ENCODE peak calls at places on chromosome 6, in nine cellular contexts. U is tibial nerve, T is neural crest cell, Z is endothelial cell, R is tibial artery, E is AG10803, W is fibroblast of the aortic adventitia, X is brain microvascular endothelial cell, J is BJ. S is an unnamed sample.

GRCh38 chr6:11368264-11368663 is 135.8 kb upstream of the NEDD9 start:
- DNase-seq in U (no peak), T (no peak), Z (no peak), R (no peak), E (no peak), W (no peak), X (no peak), J (no peak), S (no peak)

GRCh38 chr6:7505196-7505699 is 36.2 kb upstream of the DSP start:
- DNase-seq in U (no peak), T (no peak), Z (no peak), R (no peak), E (peak), W (peak), X (peak), J (peak), S (peak)

GRCh38 chr6:6771964-6772363 is 183.4 kb downstream of the LY86 start:
- DNase-seq in U (no peak), T (no peak), Z (no peak), R (no peak), E (no peak), W (no peak), X (no peak), J (no peak), S (no peak)

GRCh38 chr6:32709625-32710024 is 31.6 kb upstream of the HLA-DQA2 start:
- DNase-seq in U (no peak), T (no peak), Z (no peak), R (no peak), E (no peak), W (no peak), X (no peak), J (no peak), S (no peak)

GRCh38 chr6:21856096-21856825 is 262.7 kb downstream of the SOX4 start:
- DNase-seq in U (no peak), T (no peak), Z (no peak), R (no peak), E (peak), W (peak), X (peak), J (peak), S (no peak)

GRCh38 chr6:126919947-126920346 is 198.5 kb upstream of the RSPO3 start:
- DNase-seq in U (no peak), T (no peak), Z (no peak), R (no peak), E (peak), W (peak), X (peak), J (peak), S (no peak)

GRCh38 chr6:12034831-12035230 is 22.7 kb downstream of the HIVEP1 start:
- DNase-seq in U (no peak), T (no peak), Z (no peak), R (no peak), E (peak), W (peak), X (no peak), J (no peak), S (no peak)

GRCh38 chr6:74491844-74492374 is 713.9 kb downstream of the COL12A1 start:
- DNase-seq in U (no peak), T (no peak), Z (no peak), R (no peak), E (no peak), W (no peak), X (no peak), J (no peak), S (no peak)

GRCh38 chr6:27495386-27496135 is 22.7 kb upstream of the ZNF184 start:
- DNase-seq in U (peak), T (peak), Z (peak), R (peak), E (peak), W (peak), X (peak), J (no peak), S (no peak)

GRCh38 chr6:168823397-168824020 is 382.5 kb downstream of the SMOC2 start:
- DNase-seq in U (no peak), T (no peak), Z (no peak), R (no peak), E (no peak), W (no peak), X (no peak), J (no peak), S (no peak)

GRCh38 chr6:54516331-54516730 is 208.1 kb downstream of the TINAG start:
- DNase-seq in U (no peak), T (no peak), Z (no peak), R (no peak), E (no peak), W (no peak), X (no peak), J (no peak), S (no peak)

GRCh38 chr6:162528538-162528937 is 199.0 kb downstream of the PRKN start:
- DNase-seq in U (no peak), T (no peak), Z (no peak), R (no peak), E (no peak), W (no peak), X (no peak), J (no peak), S (no peak)

DNA sequence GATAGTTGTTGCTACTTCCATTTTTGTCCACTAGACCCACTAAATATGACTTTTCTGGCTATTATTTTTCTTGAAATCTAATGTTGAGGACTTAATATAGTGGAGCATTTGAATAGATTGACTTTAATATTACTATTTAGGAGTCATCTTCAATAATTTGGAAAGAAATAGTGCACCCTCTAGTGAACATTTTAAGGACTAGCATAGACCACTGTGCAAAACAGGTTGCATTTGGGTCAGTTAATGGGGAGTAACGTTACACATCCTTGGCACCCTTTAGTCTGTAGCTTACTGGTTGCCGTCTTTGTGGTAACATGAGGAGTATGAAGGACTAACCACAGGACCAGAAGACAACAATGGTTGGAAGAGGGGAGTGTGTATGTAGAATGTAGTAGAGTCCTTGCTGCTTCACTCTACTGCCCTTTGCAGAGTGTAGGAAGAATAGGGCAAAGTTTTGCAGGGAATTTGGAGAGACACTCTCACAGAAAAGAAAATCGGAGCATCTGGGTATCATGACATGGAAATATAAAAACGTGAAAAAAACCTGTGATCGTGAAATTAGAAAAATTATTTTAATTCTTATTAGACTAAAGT is 25.2 kb downstream of the RFPL4B start:
- DNase-seq in U (no peak), T (no peak), Z (no peak), R (no peak), E (peak), W (peak), X (no peak), J (no peak), S (no peak)
- TF ChIP-seq CTCF in U (peak), T (peak), Z (peak), R (peak), E (peak), W (peak), X (peak), J (peak), S (no peak)

DNA sequence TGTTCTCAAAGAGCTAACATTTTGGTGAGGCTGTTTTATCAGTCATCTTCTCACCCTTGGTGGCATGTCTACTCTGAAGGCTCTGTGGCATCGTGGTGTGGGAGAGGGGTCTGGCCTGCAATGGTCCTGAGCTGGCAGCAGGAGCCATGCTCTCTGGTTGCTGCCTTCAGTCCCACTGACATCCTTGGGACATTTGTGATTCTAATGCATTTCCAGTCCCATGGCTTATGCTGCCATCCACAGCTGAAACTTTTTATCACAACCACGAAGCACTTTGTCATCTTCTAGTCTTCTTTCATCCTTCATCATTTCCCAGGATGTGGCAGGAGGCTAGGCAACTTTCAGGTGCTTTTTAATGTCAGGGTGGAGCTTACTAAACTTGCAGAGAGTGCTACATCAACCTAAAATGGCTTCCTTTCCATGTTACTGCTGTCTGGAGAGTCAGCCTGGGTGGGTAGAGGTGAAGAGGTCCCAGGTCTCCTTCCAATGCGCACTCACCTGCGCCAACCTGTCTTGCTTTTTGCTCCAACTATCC is 77.1 kb downstream of the GPR63 start:
- DNase-seq in U (no peak), T (no peak), Z (no peak), R (no peak), E (no peak), W (no peak), X (no peak), J (no peak), S (no peak)
- TF ChIP-seq CTCF in U (no peak), T (no peak), Z (no peak), R (peak), E (no peak), W (no peak), X (no peak), J (no peak), S (no peak)

DNA sequence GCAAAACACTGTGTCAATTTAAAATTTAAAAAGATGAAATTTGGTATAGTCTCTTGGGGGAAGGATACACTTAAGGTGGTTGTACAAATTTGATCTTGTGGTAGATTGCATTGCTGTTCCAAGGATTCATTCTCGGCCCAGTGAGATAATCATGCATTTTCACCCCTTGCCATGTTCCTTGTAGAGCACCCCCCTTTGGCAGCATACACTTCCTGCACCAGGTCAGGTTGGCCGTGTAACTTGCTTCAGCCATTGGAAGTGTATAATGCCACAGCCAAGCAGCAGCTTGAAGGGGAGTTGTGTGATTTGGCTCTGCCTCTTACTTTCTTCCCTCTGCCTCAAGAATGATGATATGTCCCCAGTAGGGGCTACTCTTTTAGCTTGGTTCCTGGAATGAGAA is 21.9 kb downstream of the CCN2 start:
- DNase-seq in U (no peak), T (no peak), Z (no peak), R (no peak), E (no peak), W (no peak), X (no peak), J (no peak), S (no peak)
- TF ChIP-seq CTCF in U (no peak), T (no peak), Z (peak), R (no peak), E (no peak), W (no peak), X (peak), J (no peak), S (no peak)

DNA sequence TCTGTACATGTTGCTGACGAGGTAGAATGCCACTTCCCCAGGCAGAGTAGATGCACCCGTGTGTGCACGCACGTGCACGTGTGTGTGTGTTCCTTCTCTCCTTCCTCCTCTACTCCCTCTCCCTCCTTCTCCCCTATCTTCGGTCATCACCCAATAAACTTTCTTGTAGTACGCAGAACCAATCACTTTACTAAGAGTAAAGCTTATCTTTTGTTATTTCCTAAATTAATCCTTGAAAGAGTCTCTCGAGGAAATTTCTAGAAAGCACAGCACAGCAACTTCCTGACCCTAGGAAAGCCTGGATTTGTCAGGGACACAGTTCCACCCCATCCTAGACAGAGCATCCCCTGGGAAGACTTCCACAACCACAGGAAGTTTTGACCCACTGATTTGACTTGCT is 166.1 kb downstream of the ZDHHC14 start:
- DNase-seq in U (no peak), T (no peak), Z (no peak), R (no peak), E (no peak), W (no peak), X (no peak), J (no peak), S (no peak)
- TF ChIP-seq CTCF in U (no peak), T (no peak), Z (no peak), R (no peak), E (no peak), W (no peak), X (no peak), J (no peak), S (no peak)

GRCh38 chr6:100913400-100914276 is 32.5 kb upstream of the ASCC3 start:
- DNase-seq in U (no peak), T (peak), Z (no peak), R (no peak), E (no peak), W (no peak), X (no peak), J (no peak), S (no peak)
- TF ChIP-seq CTCF in U (no peak), T (peak), Z (no peak), R (no peak), E (no peak), W (no peak), X (no peak), J (no peak), S (no peak)

GRCh38 chr6:45222380-45222779 is 105.8 kb upstream of the RUNX2 start:
- DNase-seq in U (no peak), T (no peak), Z (no peak), R (no peak), E (no peak), W (peak), X (no peak), J (no peak), S (no peak)

GRCh38 chr6:45231660-45232059 is 96.5 kb upstream of the RUNX2 start:
- DNase-seq in U (no peak), T (no peak), Z (no peak), R (no peak), E (no peak), W (no peak), X (no peak), J (no peak), S (no peak)

GRCh38 chr6:45229416-45229815 is 98.7 kb upstream of the RUNX2 start:
- DNase-seq in U (no peak), T (no peak), Z (no peak), R (no peak), E (no peak), W (no peak), X (no peak), J (no peak), S (no peak)

GRCh38 chr6:45226081-45226480 is 102.0 kb upstream of the RUNX2 start:
- DNase-seq in U (no peak), T (no peak), Z (no peak), R (no peak), E (no peak), W (no peak), X (no peak), J (no peak), S (no peak)
- TF ChIP-seq CTCF in U (no peak), T (peak), Z (peak), R (no peak), E (no peak), W (peak), X (peak), J (no peak), S (peak)

S was measured in mesothelial cell of epicardium.